ENCODE peak calls at places on chromosomes 6 and 20, in four cellular contexts. One of them, this sample, is unnamed.

GRCh38 chr6:122878809-122879208 is 89.8 kb downstream of the SMPDL3A start:
- DNase-seq in activated T-cell treated with anti-CD3 and anti-CD28 coated beads for 48 hours: no peak
- DNase-seq in iris pigment epithelial cell: no peak
- DNase-seq in HL-60: no peak
- DNase-seq in this sample: no peak

GRCh38 chr20:20614391-20614790 is 98.1 kb downstream of the RALGAPA2 start:
- DNase-seq in iris pigment epithelial cell: peak
- DNase-seq in HL-60: no peak
- DNase-seq in activated T-cell treated with anti-CD3 and anti-CD28 coated beads for 48 hours: no peak
- DNase-seq in this sample: no peak

GRCh38 chr20:34099675-34100074 is 12.4 kb downstream of the EIF2S2 start:
- DNase-seq in HL-60: no peak
- DNase-seq in iris pigment epithelial cell: no peak
- DNase-seq in activated T-cell treated with anti-CD3 and anti-CD28 coated beads for 48 hours: no peak
- DNase-seq in this sample: no peak

GRCh38 chr6:149149682-149150081 is 167.8 kb upstream of the TAB2 start:
- DNase-seq in iris pigment epithelial cell: no peak
- DNase-seq in HL-60: no peak
- DNase-seq in activated T-cell treated with anti-CD3 and anti-CD28 coated beads for 48 hours: no peak
- DNase-seq in this sample: no peak

GRCh38 chr20:44187763-44188709 is 1.0 kb upstream of the JPH2 start:
- DNase-seq in HL-60: no peak
- DNase-seq in iris pigment epithelial cell: no peak
- DNase-seq in activated T-cell treated with anti-CD3 and anti-CD28 coated beads for 48 hours: no peak
- DNase-seq in this sample: no peak

GRCh38 chr20:20286061-20286460 is 81.8 kb upstream of the INSM1 start:
- DNase-seq in activated T-cell treated with anti-CD3 and anti-CD28 coated beads for 48 hours: no peak
- DNase-seq in iris pigment epithelial cell: no peak
- DNase-seq in HL-60: no peak
- DNase-seq in this sample: no peak

GRCh38 chr20:50305636-50306477 is 115.2 kb downstream of the CEBPB start:
- DNase-seq in activated T-cell treated with anti-CD3 and anti-CD28 coated beads for 48 hours: no peak
- DNase-seq in iris pigment epithelial cell: no peak
- DNase-seq in HL-60: no peak
- DNase-seq in this sample: no peak

GRCh38 chr6:104754788-104755409 is 104.8 kb downstream of the HACE1 start:
- DNase-seq in iris pigment epithelial cell: no peak
- DNase-seq in HL-60: no peak
- DNase-seq in activated T-cell treated with anti-CD3 and anti-CD28 coated beads for 48 hours: no peak
- DNase-seq in this sample: no peak

GRCh38 chr6:170130201-170130621 is 160.7 kb downstream of the DLL1 start:
- DNase-seq in HL-60: no peak
- DNase-seq in iris pigment epithelial cell: no peak
- DNase-seq in activated T-cell treated with anti-CD3 and anti-CD28 coated beads for 48 hours: no peak
- DNase-seq in this sample: no peak

GRCh38 chr6:159279790-159280277 is 110.6 kb downstream of the FNDC1 start:
- DNase-seq in HL-60: no peak
- DNase-seq in activated T-cell treated with anti-CD3 and anti-CD28 coated beads for 48 hours: no peak
- DNase-seq in iris pigment epithelial cell: peak
- DNase-seq in this sample: no peak

GRCh38 chr20:49578436-49578835 is 10.5 kb upstream of the PTGIS start:
- DNase-seq in iris pigment epithelial cell: no peak
- DNase-seq in activated T-cell treated with anti-CD3 and anti-CD28 coated beads for 48 hours: no peak
- DNase-seq in HL-60: no peak
- DNase-seq in this sample: no peak

GRCh38 chr20:57280221-57280620 is 13.8 kb upstream of the BMP7 start:
- DNase-seq in iris pigment epithelial cell: no peak
- DNase-seq in HL-60: no peak
- DNase-seq in activated T-cell treated with anti-CD3 and anti-CD28 coated beads for 48 hours: no peak
- DNase-seq in this sample: no peak

GRCh38 chr6:68296126-68296525 is 339.0 kb upstream of the ADGRB3 start:
- DNase-seq in iris pigment epithelial cell: peak
- DNase-seq in HL-60: no peak
- DNase-seq in activated T-cell treated with anti-CD3 and anti-CD28 coated beads for 48 hours: no peak
- DNase-seq in this sample: no peak

GRCh38 chr6:32973144-32973854 is 4.9 kb downstream of the BRD2 start:
- DNase-seq in activated T-cell treated with anti-CD3 and anti-CD28 coated beads for 48 hours: no peak
- DNase-seq in iris pigment epithelial cell: no peak
- DNase-seq in HL-60: peak
- DNase-seq in this sample: no peak

This sample was measured in AML-193.